ENCODE peak calls at places on chromosome 18, in seven cellular contexts. E, R, C, Y, S, N and W are unnamed samples.

GRCh38 chr18:80228051-80228848 is 19.1 kb downstream of the PARD6G start:
- DNase-seq in E (no peak), R (no peak), C (no peak), Y (no peak), S (no peak), N (no peak), W (no peak)

GRCh38 chr18:9531791-9532410 is 56.6 kb downstream of the RALBP1 start:
- DNase-seq in E (peak), R (no peak), C (no peak), Y (no peak), S (no peak), N (no peak), W (no peak)

GRCh38 chr18:2656237-2657042 is 914 bp downstream of the SMCHD1 start:
- DNase-seq in E (peak), R (peak), C (peak), Y (peak), S (no peak), N (peak), W (peak)

GRCh38 chr18:22983175-22983574 is 50.0 kb downstream of the RBBP8 start:
- DNase-seq in E (peak), R (no peak), C (peak), Y (no peak), S (peak), N (no peak), W (peak)

GRCh38 chr18:79927597-79928562 is 23.6 kb downstream of the SLC66A2 start:
- DNase-seq in E (no peak), R (no peak), C (no peak), Y (no peak), S (no peak), N (peak), W (no peak)

GRCh38 chr18:61724532-61724931 is 168.3 kb downstream of the RNF152 start:
- DNase-seq in E (no peak), R (no peak), C (no peak), Y (no peak), S (no peak), N (no peak), W (no peak)

GRCh38 chr18:54330768-54331548 is 26.7 kb downstream of the STARD6 start:
- DNase-seq in E (no peak), R (no peak), C (no peak), Y (no peak), S (no peak), N (no peak), W (no peak)

GRCh38 chr18:6614952-6615351 is 114.6 kb upstream of the ARHGAP28 start:
- DNase-seq in E (no peak), R (no peak), C (no peak), Y (no peak), S (no peak), N (no peak), W (no peak)

GRCh38 chr18:42413870-42414269 is 458.8 kb downstream of the PIK3C3 start:
- DNase-seq in E (no peak), R (no peak), C (peak), Y (no peak), S (no peak), N (no peak), W (no peak)

GRCh38 chr18:1663879-1664705 is 759.4 kb downstream of the ADCYAP1 start:
- DNase-seq in E (peak), R (no peak), C (peak), Y (peak), S (peak), N (no peak), W (peak)

GRCh38 chr18:22848618-22849017 is 84.5 kb upstream of the RBBP8 start:
- DNase-seq in E (peak), R (no peak), C (peak), Y (no peak), S (no peak), N (no peak), W (no peak)

GRCh38 chr18:22282311-22283235 is 113.2 kb downstream of the GATA6 start:
- DNase-seq in E (peak), R (peak), C (peak), Y (no peak), S (peak), N (peak), W (peak)

GRCh38 chr18:68152770-68153169 is 562.1 kb downstream of the TMX3 start:
- DNase-seq in E (no peak), R (no peak), C (no peak), Y (no peak), S (no peak), N (no peak), W (peak)

GRCh38 chr18:7950380-7951143 is 383.4 kb downstream of the PTPRM start:
- DNase-seq in E (peak), R (no peak), C (peak), Y (no peak), S (peak), N (no peak), W (no peak)

GRCh38 chr18:57150828-57151227 is 3.9 kb downstream of the BOD1L2 start:
- DNase-seq in E (no peak), R (no peak), C (no peak), Y (peak), S (no peak), N (no peak), W (no peak)

GRCh38 chr18:61535401-61535800 is 202.2 kb downstream of the CDH20 start:
- DNase-seq in E (no peak), R (no peak), C (no peak), Y (no peak), S (no peak), N (no peak), W (no peak)

GRCh38 chr18:21826641-21827302 is 86.2 kb downstream of the MIB1 start:
- DNase-seq in E (no peak), R (no peak), C (no peak), Y (peak), S (no peak), N (no peak), W (no peak)

GRCh38 chr18:70172225-70172624 is 33.3 kb downstream of the RTTN start:
- DNase-seq in E (peak), R (no peak), C (peak), Y (no peak), S (no peak), N (no peak), W (no peak)

GRCh38 chr18:44826418-44827259 is 146.0 kb downstream of the SETBP1 start:
- DNase-seq in E (peak), R (no peak), C (peak), Y (peak), S (no peak), N (no peak), W (no peak)

GRCh38 chr18:55651236-55651635 is 63.2 kb upstream of the TCF4 start:
- DNase-seq in E (peak), R (no peak), C (no peak), Y (no peak), S (no peak), N (no peak), W (no peak)

GRCh38 chr18:2906522-2907458 is 60.0 kb downstream of the EMILIN2 start:
- DNase-seq in E (no peak), R (peak), C (no peak), Y (no peak), S (no peak), N (peak), W (peak)

DNA sequence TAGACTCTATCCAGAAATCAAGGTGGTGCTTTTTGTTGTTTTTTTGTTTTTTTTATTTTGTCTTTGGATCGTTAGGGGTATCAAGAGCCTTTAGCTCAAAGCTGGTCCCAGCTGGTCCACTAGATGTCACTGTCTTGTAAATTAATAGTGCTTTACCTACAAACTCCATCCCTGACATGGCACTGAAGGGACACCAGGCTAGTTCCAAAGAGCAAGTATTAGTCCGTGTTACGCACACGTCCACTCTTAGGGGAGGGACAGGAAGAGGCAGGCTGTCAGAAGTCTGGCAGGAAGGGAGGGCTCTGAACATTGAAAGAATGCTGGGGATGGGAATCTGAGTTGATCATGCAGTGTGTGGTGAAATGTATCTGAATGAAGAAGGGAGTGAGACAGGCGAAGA is 85.9 kb upstream of the CCBE1 start:
- DNase-seq in E (peak), R (no peak), C (peak), Y (no peak), S (peak), N (no peak), W (peak)
- TF ChIP-seq CTCF in E (peak), R (no peak), C (peak), Y (peak), S (peak), N (peak), W (peak)

GRCh38 chr18:49745051-49746014 is 68.0 kb downstream of the ACAA2 start:
- DNase-seq in E (peak), R (no peak), C (no peak), Y (no peak), S (no peak), N (peak), W (no peak)
- H3K4me3 ChIP-seq in E (no peak), R (no peak), C (no peak), Y (no peak), S (no peak), N (no peak), W (no peak)

DNA sequence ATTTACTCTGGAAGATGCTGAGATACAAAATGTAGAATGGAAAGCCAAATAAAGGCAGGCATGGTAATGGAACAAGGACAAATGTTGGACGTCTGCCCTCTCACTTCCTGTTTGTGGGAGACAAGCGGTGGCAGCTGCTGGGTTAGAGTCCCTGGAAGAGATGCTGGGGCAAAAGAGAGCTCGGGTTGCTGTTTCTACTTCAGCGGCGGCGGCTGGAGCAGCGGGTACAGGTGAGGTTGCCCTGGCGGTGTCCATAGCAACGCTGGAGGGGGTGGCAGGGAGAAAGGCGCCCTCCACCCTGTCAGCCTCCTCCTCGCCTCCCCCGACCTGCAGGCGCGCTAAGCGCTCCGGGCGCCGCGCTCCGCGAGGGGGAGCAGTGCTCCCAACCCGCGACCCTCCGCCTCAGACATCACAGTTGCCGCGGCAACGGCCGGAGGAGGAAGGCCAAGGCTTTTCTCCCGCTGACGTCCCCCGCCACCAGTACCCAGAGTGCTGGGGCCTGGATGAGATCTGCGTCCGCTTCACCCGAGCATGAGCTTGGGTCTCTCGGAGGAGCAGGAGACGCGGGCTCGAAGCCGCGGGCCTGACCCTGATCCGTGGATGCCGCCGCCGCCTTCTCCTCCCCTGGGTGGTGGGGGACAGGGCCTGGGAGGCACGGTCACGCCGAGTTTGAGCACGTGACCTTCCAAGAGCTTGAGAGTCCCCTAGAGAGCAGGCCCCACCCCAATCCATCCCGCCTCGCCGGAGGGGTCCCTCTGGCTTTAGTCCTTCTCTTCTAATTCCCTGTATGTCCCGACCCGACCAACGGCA is 65.6 kb downstream of the NOL4 start:
- DNase-seq in E (no peak), R (no peak), C (peak), Y (peak), S (no peak), N (peak), W (no peak)
- TF ChIP-seq CTCF in E (no peak), R (no peak), C (peak), Y (peak), S (no peak), N (no peak), W (no peak)

DNA sequence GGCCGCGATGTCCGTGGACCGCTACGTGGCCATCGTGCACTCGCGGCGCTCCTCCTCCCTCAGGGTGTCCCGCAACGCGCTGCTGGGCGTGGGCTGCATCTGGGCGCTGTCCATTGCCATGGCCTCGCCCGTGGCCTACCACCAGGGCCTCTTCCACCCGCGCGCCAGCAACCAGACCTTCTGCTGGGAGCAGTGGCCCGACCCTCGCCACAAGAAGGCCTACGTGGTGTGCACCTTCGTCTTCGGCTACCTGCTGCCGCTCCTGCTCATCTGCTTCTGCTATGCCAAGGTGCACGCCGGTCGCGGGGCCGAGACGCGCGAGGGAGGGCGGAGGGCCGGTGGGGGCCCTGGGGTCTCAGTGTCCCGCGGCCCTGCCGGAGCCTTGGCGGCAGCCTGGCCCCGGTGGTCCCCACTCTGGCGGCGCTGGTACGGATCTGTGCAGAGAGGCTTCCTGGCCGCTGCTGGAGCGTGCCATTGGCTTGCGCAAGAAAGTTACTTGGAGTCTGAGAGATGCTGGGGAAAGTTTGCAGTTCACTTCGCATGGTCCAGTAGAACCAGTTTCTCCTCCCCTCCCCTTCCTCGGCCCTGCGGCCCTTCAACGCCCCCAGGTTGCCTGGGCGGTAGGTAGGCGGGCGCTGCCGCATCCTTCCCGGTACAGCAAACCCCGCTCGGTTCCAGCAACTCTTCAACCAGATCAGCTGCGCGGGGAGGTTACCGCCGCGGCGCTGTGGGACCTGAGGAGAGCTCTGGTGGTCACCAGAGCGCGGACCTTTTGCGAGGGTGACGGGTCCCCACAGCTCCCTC is 1.5 kb downstream of the GALR1 start:
- DNase-seq in E (no peak), R (no peak), C (peak), Y (no peak), S (no peak), N (no peak), W (no peak)
- H3K4me3 ChIP-seq in E (no peak), R (no peak), C (no peak), Y (peak), S (no peak), N (no peak), W (no peak)

GRCh38 chr18:46070683-46071614 is 1.1 kb downstream of the PSTPIP2 start:
- DNase-seq in E (no peak), R (no peak), C (no peak), Y (no peak), S (no peak), N (no peak), W (peak)

GRCh38 chr18:46071615-46071893 is 506 bp downstream of the PSTPIP2 start:
- DNase-seq in E (no peak), R (no peak), C (no peak), Y (no peak), S (no peak), N (no peak), W (no peak)

GRCh38 chr18:46071894-46072867 is at the start of gene PSTPIP2:
- DNase-seq in E (peak), R (peak), C (peak), Y (peak), S (peak), N (peak), W (no peak)

GRCh38 chr18:46072959-46073358 is 899 bp upstream of the PSTPIP2 start:
- DNase-seq in E (no peak), R (no peak), C (no peak), Y (no peak), S (no peak), N (no peak), W (no peak)

DNA sequence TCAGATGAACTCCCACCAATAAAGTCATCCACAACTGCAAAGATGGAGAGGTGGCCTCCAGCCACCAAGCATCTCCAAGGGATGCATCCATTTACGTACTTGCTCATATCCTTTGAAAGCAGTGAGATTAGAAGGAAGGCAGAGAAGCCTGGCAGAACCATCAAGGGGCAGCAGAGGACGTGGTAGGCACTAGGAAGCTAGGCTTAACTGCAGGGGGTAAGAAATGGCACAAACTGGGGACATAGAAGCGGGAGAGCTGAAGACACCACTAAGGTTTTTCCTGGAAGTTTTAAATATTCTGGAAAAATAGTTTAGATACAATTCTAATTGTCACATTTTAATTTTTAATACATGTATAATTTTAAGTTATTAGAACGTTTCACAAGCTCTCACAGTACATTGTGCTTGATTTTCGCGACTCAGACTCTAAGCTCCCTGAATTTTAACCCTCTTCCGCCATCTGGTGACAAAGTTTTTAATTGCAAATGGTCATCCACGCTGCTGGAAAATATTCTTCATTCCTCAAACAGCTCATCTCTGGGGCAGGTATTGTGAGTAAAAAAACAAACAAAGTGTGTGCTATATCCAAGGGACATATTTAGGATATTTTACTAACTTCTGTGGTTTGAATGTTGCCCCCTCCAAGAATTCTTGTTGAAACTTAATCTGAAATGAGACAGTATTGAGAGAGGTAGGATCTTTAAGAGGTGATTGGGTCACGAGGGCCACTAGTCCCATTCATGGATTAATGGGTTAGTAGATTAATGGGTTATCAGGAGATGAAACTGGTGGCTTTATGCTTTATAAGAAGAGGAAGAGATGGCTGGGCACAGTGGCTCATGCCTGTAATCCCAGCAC is 1.6 kb upstream of the PSTPIP2 start:
- DNase-seq in E (peak), R (peak), C (peak), Y (no peak), S (peak), N (no peak), W (peak)
- TF ChIP-seq CTCF in E (peak), R (peak), C (peak), Y (peak), S (peak), N (peak), W (peak)

GRCh38 chr18:26546170-26546874 is 2.0 kb downstream of the KCTD1 start:
- DNase-seq in E (no peak), R (no peak), C (peak), Y (no peak), S (no peak), N (no peak), W (no peak)

GRCh38 chr18:26545335-26545734 is 3.0 kb downstream of the KCTD1 start:
- DNase-seq in E (no peak), R (no peak), C (no peak), Y (no peak), S (no peak), N (no peak), W (no peak)

GRCh38 chr18:26544459-26544858 is 3.9 kb downstream of the KCTD1 start:
- DNase-seq in E (no peak), R (no peak), C (no peak), Y (no peak), S (no peak), N (no peak), W (no peak)

GRCh38 chr18:26546875-26547301 is 1.5 kb downstream of the KCTD1 start:
- DNase-seq in E (no peak), R (no peak), C (no peak), Y (peak), S (no peak), N (no peak), W (no peak)

GRCh38 chr18:26545737-26546136 is 2.6 kb downstream of the KCTD1 start:
- DNase-seq in E (no peak), R (no peak), C (no peak), Y (no peak), S (no peak), N (no peak), W (no peak)
- H3K4me3 ChIP-seq in E (no peak), R (no peak), C (peak), Y (no peak), S (no peak), N (no peak), W (no peak)